ENCODE peak calls at places on chromosome 1, in seven cellular contexts. One of them, this sample, is unnamed.

GRCh38 chr1:76989976-76990375 is 122.7 kb downstream of the ST6GALNAC5 start:
- DNase-seq in activated CD4-positive, alpha-beta T cell treated with anti-CD3 and anti-CD28 coated beads for 4 hours: no peak
- DNase-seq in activated T-helper 1 cell treated with anti-CD3 and anti-CD28 coated beads, Interleukin-12 subunit alpha, Interleukin-12 subunit beta, Interleukin-2, Interleukin-4 antibody, amounts not matched to agents 30 ng/mL and 10 ng/mL and 1 ng/mL, durations not matched to agents 14 hours and 24 hours and 36 hours: no peak
- DNase-seq in activated T-cell treated with anti-CD3 and anti-CD28 coated beads, Interleukin-2, amount 50 U/mL, for 24 hours: no peak
- DNase-seq in activated CD8-positive, alpha-beta memory T cell treated with anti-CD3 and anti-CD28 coated beads, Interleukin-2, amount 10 ng/mL, durations not matched to agents 7 days and 5 days: no peak
- DNase-seq in pancreas: no peak
- DNase-seq in KG1: no peak
- DNase-seq in this sample: no peak

GRCh38 chr1:209587778-209588177 is 4.3 kb downstream of the CAMK1G start:
- DNase-seq in activated T-helper 1 cell treated with anti-CD3 and anti-CD28 coated beads, Interleukin-12 subunit alpha, Interleukin-12 subunit beta, Interleukin-2, Interleukin-4 antibody, amounts not matched to agents 30 ng/mL and 10 ng/mL and 1 ng/mL, durations not matched to agents 14 hours and 24 hours and 36 hours: no peak
- DNase-seq in activated T-cell treated with anti-CD3 and anti-CD28 coated beads, Interleukin-2, amount 50 U/mL, for 24 hours: no peak
- DNase-seq in activated CD8-positive, alpha-beta memory T cell treated with anti-CD3 and anti-CD28 coated beads, Interleukin-2, amount 10 ng/mL, durations not matched to agents 7 days and 5 days: no peak
- DNase-seq in activated CD4-positive, alpha-beta T cell treated with anti-CD3 and anti-CD28 coated beads for 4 hours: no peak
- DNase-seq in KG1: no peak
- DNase-seq in pancreas: no peak
- DNase-seq in this sample: no peak

GRCh38 chr1:13651279-13651678 is 48.7 kb upstream of the PRDM2 start:
- DNase-seq in activated T-helper 1 cell treated with anti-CD3 and anti-CD28 coated beads, Interleukin-12 subunit alpha, Interleukin-12 subunit beta, Interleukin-2, Interleukin-4 antibody, amounts not matched to agents 30 ng/mL and 10 ng/mL and 1 ng/mL, durations not matched to agents 14 hours and 24 hours and 36 hours: no peak
- DNase-seq in activated CD8-positive, alpha-beta memory T cell treated with anti-CD3 and anti-CD28 coated beads, Interleukin-2, amount 10 ng/mL, durations not matched to agents 7 days and 5 days: no peak
- DNase-seq in activated T-cell treated with anti-CD3 and anti-CD28 coated beads, Interleukin-2, amount 50 U/mL, for 24 hours: no peak
- DNase-seq in activated CD4-positive, alpha-beta T cell treated with anti-CD3 and anti-CD28 coated beads for 4 hours: no peak
- DNase-seq in pancreas: no peak
- DNase-seq in KG1: no peak
- DNase-seq in this sample: no peak

GRCh38 chr1:53393325-53393792 is 65.5 kb upstream of the LRP8 start:
- DNase-seq in KG1: peak
- DNase-seq in activated T-helper 1 cell treated with anti-CD3 and anti-CD28 coated beads, Interleukin-12 subunit alpha, Interleukin-12 subunit beta, Interleukin-2, Interleukin-4 antibody, amounts not matched to agents 30 ng/mL and 10 ng/mL and 1 ng/mL, durations not matched to agents 14 hours and 24 hours and 36 hours: peak
- DNase-seq in activated CD4-positive, alpha-beta T cell treated with anti-CD3 and anti-CD28 coated beads for 4 hours: peak
- DNase-seq in pancreas: peak
- DNase-seq in activated CD8-positive, alpha-beta memory T cell treated with anti-CD3 and anti-CD28 coated beads, Interleukin-2, amount 10 ng/mL, durations not matched to agents 7 days and 5 days: peak
- DNase-seq in activated T-cell treated with anti-CD3 and anti-CD28 coated beads, Interleukin-2, amount 50 U/mL, for 24 hours: peak
- DNase-seq in this sample: peak

GRCh38 chr1:16625497-16626408 is 12.4 kb upstream of the NBPF1 start:
- DNase-seq in activated CD8-positive, alpha-beta memory T cell treated with anti-CD3 and anti-CD28 coated beads, Interleukin-2, amount 10 ng/mL, durations not matched to agents 7 days and 5 days: no peak
- DNase-seq in activated CD4-positive, alpha-beta T cell treated with anti-CD3 and anti-CD28 coated beads for 4 hours: no peak
- DNase-seq in activated T-cell treated with anti-CD3 and anti-CD28 coated beads, Interleukin-2, amount 50 U/mL, for 24 hours: peak
- DNase-seq in activated T-helper 1 cell treated with anti-CD3 and anti-CD28 coated beads, Interleukin-12 subunit alpha, Interleukin-12 subunit beta, Interleukin-2, Interleukin-4 antibody, amounts not matched to agents 30 ng/mL and 10 ng/mL and 1 ng/mL, durations not matched to agents 14 hours and 24 hours and 36 hours: no peak
- DNase-seq in pancreas: peak
- DNase-seq in KG1: no peak
- DNase-seq in this sample: no peak

GRCh38 chr1:160261526-160261877 is 847 bp downstream of the DCAF8 start:
- DNase-seq in activated CD4-positive, alpha-beta T cell treated with anti-CD3 and anti-CD28 coated beads for 4 hours: peak
- DNase-seq in KG1: peak
- DNase-seq in activated CD8-positive, alpha-beta memory T cell treated with anti-CD3 and anti-CD28 coated beads, Interleukin-2, amount 10 ng/mL, durations not matched to agents 7 days and 5 days: peak
- DNase-seq in activated T-cell treated with anti-CD3 and anti-CD28 coated beads, Interleukin-2, amount 50 U/mL, for 24 hours: peak
- DNase-seq in activated T-helper 1 cell treated with anti-CD3 and anti-CD28 coated beads, Interleukin-12 subunit alpha, Interleukin-12 subunit beta, Interleukin-2, Interleukin-4 antibody, amounts not matched to agents 30 ng/mL and 10 ng/mL and 1 ng/mL, durations not matched to agents 14 hours and 24 hours and 36 hours: peak
- DNase-seq in pancreas: no peak
- DNase-seq in this sample: peak

GRCh38 chr1:181179980-181180964 is 91.8 kb downstream of the IER5 start:
- DNase-seq in KG1: no peak
- DNase-seq in activated T-cell treated with anti-CD3 and anti-CD28 coated beads, Interleukin-2, amount 50 U/mL, for 24 hours: peak
- DNase-seq in activated CD4-positive, alpha-beta T cell treated with anti-CD3 and anti-CD28 coated beads for 4 hours: peak
- DNase-seq in activated CD8-positive, alpha-beta memory T cell treated with anti-CD3 and anti-CD28 coated beads, Interleukin-2, amount 10 ng/mL, durations not matched to agents 7 days and 5 days: peak
- DNase-seq in pancreas: no peak
- DNase-seq in activated T-helper 1 cell treated with anti-CD3 and anti-CD28 coated beads, Interleukin-12 subunit alpha, Interleukin-12 subunit beta, Interleukin-2, Interleukin-4 antibody, amounts not matched to agents 30 ng/mL and 10 ng/mL and 1 ng/mL, durations not matched to agents 14 hours and 24 hours and 36 hours: peak
- DNase-seq in this sample: no peak

GRCh38 chr1:169885207-169885606 is 8.5 kb downstream of the SCYL3 start:
- DNase-seq in activated T-helper 1 cell treated with anti-CD3 and anti-CD28 coated beads, Interleukin-12 subunit alpha, Interleukin-12 subunit beta, Interleukin-2, Interleukin-4 antibody, amounts not matched to agents 30 ng/mL and 10 ng/mL and 1 ng/mL, durations not matched to agents 14 hours and 24 hours and 36 hours: no peak
- DNase-seq in activated CD8-positive, alpha-beta memory T cell treated with anti-CD3 and anti-CD28 coated beads, Interleukin-2, amount 10 ng/mL, durations not matched to agents 7 days and 5 days: no peak
- DNase-seq in activated CD4-positive, alpha-beta T cell treated with anti-CD3 and anti-CD28 coated beads for 4 hours: no peak
- DNase-seq in activated T-cell treated with anti-CD3 and anti-CD28 coated beads, Interleukin-2, amount 50 U/mL, for 24 hours: no peak
- DNase-seq in pancreas: no peak
- DNase-seq in KG1: no peak
- DNase-seq in this sample: no peak

GRCh38 chr1:89454845-89455521 is 69.6 kb upstream of the LRRC8B start:
- DNase-seq in activated CD8-positive, alpha-beta memory T cell treated with anti-CD3 and anti-CD28 coated beads, Interleukin-2, amount 10 ng/mL, durations not matched to agents 7 days and 5 days: peak
- DNase-seq in activated CD4-positive, alpha-beta T cell treated with anti-CD3 and anti-CD28 coated beads for 4 hours: peak
- DNase-seq in KG1: no peak
- DNase-seq in activated T-cell treated with anti-CD3 and anti-CD28 coated beads, Interleukin-2, amount 50 U/mL, for 24 hours: peak
- DNase-seq in pancreas: no peak
- DNase-seq in activated T-helper 1 cell treated with anti-CD3 and anti-CD28 coated beads, Interleukin-12 subunit alpha, Interleukin-12 subunit beta, Interleukin-2, Interleukin-4 antibody, amounts not matched to agents 30 ng/mL and 10 ng/mL and 1 ng/mL, durations not matched to agents 14 hours and 24 hours and 36 hours: peak
- DNase-seq in this sample: peak

This sample was measured in OCI-LY7.